ENCODE peak calls at places on chromosomes 6 and 20, in four cellular contexts. U is HepG2, C is K562, R is GM12878. P is an unnamed sample.

GRCh38 chr6:39153766-39154397 is 38.9 kb upstream of the SAYSD1 start:
- DNase-seq in U (no peak), C (no peak), R (no peak), P (no peak)

GRCh38 chr20:18007534-18008292 is 38.9 kb downstream of the MGME1 start:
- DNase-seq in U (no peak), C (no peak), R (no peak), P (no peak)

GRCh38 chr20:53513489-53514298 is 79.9 kb downstream of the ZNF217 start:
- DNase-seq in U (peak; percentile 86), C (no peak), R (no peak), P (no peak)

GRCh38 chr6:168120390-168121307 is 41.6 kb upstream of the FRMD1 start:
- DNase-seq in U (no peak), C (no peak), R (no peak), P (no peak)

GRCh38 chr6:3329491-3330051 is 70.8 kb downstream of the PSMG4 start:
- DNase-seq in U (no peak), C (no peak), R (no peak), P (no peak)

GRCh38 chr20:56234110-56234509 is 14.4 kb upstream of the MC3R start:
- DNase-seq in U (no peak), C (peak; percentile 22), R (no peak), P (no peak)

GRCh38 chr6:7697432-7697819 is 28.5 kb upstream of the BMP6 start:
- DNase-seq in U (no peak), C (no peak), R (no peak), P (no peak)

GRCh38 chr6:94005835-94006234 is 586.5 kb upstream of the EPHA7 start:
- DNase-seq in U (no peak), C (no peak), R (no peak), P (no peak)

GRCh38 chr6:155418017-155418749 is 37.5 kb downstream of the NOX3 start:
- DNase-seq in U (no peak), C (no peak), R (peak; percentile 68), P (no peak)

GRCh38 chr20:63155266-63156165 is 60.4 kb downstream of the YTHDF1 start:
- DNase-seq in U (no peak), C (no peak), R (no peak), P (no peak)

GRCh38 chr20:17637413-17637780 is 44.6 kb downstream of the RRBP1 start:
- DNase-seq in U (no peak), C (no peak), R (no peak), P (no peak)

DNA sequence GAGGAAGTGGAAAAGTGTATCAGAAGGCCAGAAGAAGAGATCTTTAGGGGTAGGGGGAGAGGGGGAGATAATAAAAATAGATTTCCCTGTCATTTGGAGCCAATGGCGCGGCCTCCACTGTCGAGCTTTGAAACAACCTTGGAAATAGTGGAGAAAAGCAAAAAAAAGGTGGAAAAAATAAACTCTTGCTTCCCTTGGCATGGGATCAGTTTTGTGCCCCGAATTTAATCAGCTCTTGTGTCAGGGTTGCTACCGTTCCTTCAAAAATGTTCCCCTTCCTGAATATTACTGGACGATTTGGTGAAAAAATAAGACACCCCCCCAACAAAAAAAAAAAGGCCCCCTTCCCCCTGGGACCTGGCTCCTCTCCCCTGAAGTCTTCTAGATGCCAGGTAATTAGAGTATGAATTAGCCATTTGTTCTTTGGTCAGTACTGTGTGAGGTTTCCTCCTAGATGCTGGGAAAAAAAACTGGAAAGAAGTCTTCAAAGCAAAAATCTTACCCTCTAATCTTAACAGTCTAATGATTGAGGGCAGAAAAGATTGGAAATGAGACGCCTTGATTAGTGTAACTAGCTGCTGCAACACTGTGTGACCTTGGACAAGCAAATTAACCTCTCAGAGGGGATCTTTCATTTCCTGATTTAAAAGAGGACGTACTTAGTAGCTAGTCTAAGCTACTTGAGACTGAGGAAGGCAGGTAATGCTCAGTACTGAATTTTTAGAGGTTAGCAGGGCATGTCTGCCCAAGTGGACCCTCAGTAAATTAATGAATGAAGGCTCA is 872 bp upstream of the RBM39 start:
- DNase-seq in U (peak; percentile 69), C (peak; percentile 19), R (peak; percentile 59), P (no peak)
- TF ChIP-seq SP1 in U (no peak), C (no peak), R (no peak), P (no peak)

GRCh38 chr6:23446394-23447001 is 679.5 kb upstream of the NRSN1 start:
- DNase-seq in U (no peak), C (no peak), R (no peak), P (no peak)

GRCh38 chr6:23441813-23442212 is 684.2 kb upstream of the NRSN1 start:
- DNase-seq in U (no peak), C (no peak), R (no peak), P (no peak)

GRCh38 chr6:23445157-23445710 is 680.8 kb upstream of the NRSN1 start:
- DNase-seq in U (no peak), C (no peak), R (no peak), P (no peak)
- TF ChIP-seq ATF2 in U (no peak), C (no peak), R (no peak), P (no peak)

DNA sequence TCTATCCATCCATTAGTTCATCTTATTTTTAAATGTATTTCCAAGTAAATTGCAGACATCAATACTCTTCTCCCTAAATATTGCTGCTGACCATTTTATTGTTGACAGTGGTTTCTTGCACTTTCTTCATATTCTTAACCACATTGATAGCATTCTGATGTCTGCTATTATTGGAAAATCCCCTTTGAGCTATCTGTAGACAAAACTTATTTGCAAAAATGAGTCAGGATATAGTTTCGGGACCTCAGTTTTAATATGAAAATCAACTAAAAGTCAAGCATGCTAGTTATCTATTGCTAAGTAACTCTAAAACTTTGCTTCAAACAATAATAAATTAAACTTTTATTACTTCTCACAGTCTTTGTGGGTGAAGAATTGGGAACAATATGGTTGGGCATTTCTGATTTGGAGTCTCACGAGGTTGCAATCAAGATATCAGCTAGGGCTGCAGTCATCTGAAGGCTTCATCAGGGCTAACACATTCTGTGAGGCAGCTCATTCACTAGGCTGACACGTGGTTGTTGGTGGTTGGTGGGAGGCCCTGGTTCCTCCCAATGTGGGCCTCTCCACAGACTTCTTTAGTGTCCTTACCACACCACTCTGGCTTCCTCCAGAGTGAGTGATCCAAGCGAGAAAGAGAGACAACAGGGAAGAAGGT is 32.7 kb downstream of the CD109 start:
- DNase-seq in U (no peak), C (no peak), R (peak; percentile 31), P (no peak)
- TF ChIP-seq TCF7 in U (no peak), C (no peak), R (no peak), P (no peak)

DNA sequence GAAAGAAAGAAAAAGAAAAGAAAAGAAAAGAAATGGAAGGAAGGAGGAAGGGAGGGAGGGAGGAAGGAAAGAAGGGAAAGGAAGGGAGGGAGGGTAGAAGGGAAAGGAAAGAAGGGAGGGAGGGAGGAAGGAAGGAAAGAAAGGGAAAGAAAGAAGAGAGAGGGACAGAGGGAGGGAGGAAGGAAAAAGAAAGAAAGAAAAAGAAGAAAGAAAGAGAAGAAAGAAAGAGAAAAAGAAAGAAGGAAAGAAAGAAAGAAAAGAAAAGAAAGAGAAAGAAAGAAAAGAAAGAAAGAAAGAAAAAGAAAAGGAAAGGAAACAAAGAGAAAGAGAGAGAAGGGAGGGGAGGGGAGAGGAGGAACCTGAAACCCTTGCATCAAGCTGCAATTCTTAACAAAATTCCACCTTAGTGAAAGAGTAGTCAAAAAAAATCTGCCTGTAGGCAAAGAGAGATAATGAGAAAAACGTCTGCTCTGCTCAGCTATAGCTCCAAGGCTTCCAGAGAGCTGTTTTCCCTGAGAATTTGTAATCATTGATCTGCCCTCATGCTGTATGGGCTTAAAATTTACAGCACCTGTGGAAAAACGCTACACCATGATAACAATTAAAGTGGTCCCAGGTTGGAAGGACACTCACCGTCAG is 16.7 kb upstream of the MYCT1 start:
- DNase-seq in U (no peak), C (no peak), R (no peak), P (no peak)
- TF ChIP-seq SP1 in U (no peak), C (no peak), R (no peak), P (no peak)

GRCh38 chr6:31896856-31897611 is 464 bp downstream of the EHMT2 start:
- DNase-seq in U (no peak), C (peak; percentile 78), R (no peak), P (no peak)
- TF ChIP-seq ATF2 in U (no peak), C (no peak), R (no peak), P (no peak)

P was measured in WTC11.